ENCODE peak calls at places on chromosomes 5 and 9, in eight cellular contexts. U is aorta, P is heart left ventricle, A is ovary, J is left ventricle myocardium inferior, M is cardiac muscle cell, B is fibroblast of lung, L is adipocyte. O is an unnamed sample.

GRCh38 chr9:136117291-136118060 is 1.2 kb downstream of the TMEM250 start:
- DNase-seq in U (no peak), P (peak; percentile 73), A (no peak), J (peak; percentile 72), M (no peak), B (peak; percentile 7), L (peak; percentile 58), O (no peak)

GRCh38 chr9:16458696-16459420 is 411.6 kb downstream of the BNC2 start:
- DNase-seq in U (no peak), P (no peak), A (no peak), J (no peak), M (no peak), B (peak; percentile 54), L (peak; percentile 27), O (no peak)

GRCh38 chr5:72517961-72518690 is 10.9 kb upstream of the ZNF366 start:
- DNase-seq in U (peak; percentile 84), P (peak; percentile 35), A (no peak), J (peak; percentile 68), M (no peak), B (peak; percentile 44), L (no peak), O (peak; percentile 62)

GRCh38 chr9:116074658-116075057 is 78.9 kb upstream of the PAPPA start:
- DNase-seq in U (no peak), P (no peak), A (no peak), J (no peak), M (no peak), B (peak; percentile 77), L (peak; percentile 31), O (no peak)

GRCh38 chr5:97011567-97011966 is 75.7 kb downstream of the LNPEP start:
- DNase-seq in U (no peak), P (no peak), A (no peak), J (no peak), M (no peak), B (no peak), L (no peak), O (no peak)

GRCh38 chr5:88269222-88269771 is 652 bp upstream of the TMEM161B start:
- DNase-seq in U (no peak), P (no peak), A (peak; percentile 18), J (no peak), M (no peak), B (peak; percentile 30), L (no peak), O (no peak)

GRCh38 chr9:114995681-114996221 is 65.4 kb upstream of the TNFSF8 start:
- DNase-seq in U (no peak), P (peak; percentile 31), A (no peak), J (peak; percentile 70), M (peak; percentile 90), B (no peak), L (no peak), O (no peak)

GRCh38 chr5:1436036-1436435 is 9.2 kb downstream of the SLC6A3 start:
- DNase-seq in U (no peak), P (no peak), A (no peak), J (no peak), M (no peak), B (no peak), L (no peak), O (no peak)

GRCh38 chr5:161686149-161686548 is 628 bp downstream of the GABRA6 start:
- DNase-seq in U (no peak), P (no peak), A (no peak), J (no peak), M (no peak), B (no peak), L (no peak), O (no peak)

GRCh38 chr5:53201746-53202145 is 92.2 kb upstream of the MOCS2 start:
- DNase-seq in U (no peak), P (no peak), A (no peak), J (no peak), M (no peak), B (no peak), L (no peak), O (no peak)

GRCh38 chr5:148482697-148483462 is 99.1 kb downstream of the FBXO38 start:
- DNase-seq in U (peak; percentile 79), P (peak; percentile 46), A (peak; percentile 15), J (peak; percentile 34), M (peak; percentile 53), B (peak; percentile 23), L (peak; percentile 13), O (peak; percentile 37)

GRCh38 chr9:117624106-117624505 is 80.1 kb upstream of the TLR4 start:
- DNase-seq in U (no peak), P (no peak), A (no peak), J (no peak), M (no peak), B (no peak), L (no peak), O (no peak)

GRCh38 chr5:97150401-97150800 is 8.0 kb upstream of the LIX1 start:
- DNase-seq in U (no peak), P (no peak), A (no peak), J (no peak), M (no peak), B (no peak), L (no peak), O (no peak)

GRCh38 chr9:93149361-93149760 is 15.3 kb upstream of the NINJ1 start:
- DNase-seq in U (no peak), P (no peak), A (no peak), J (no peak), M (no peak), B (no peak), L (peak; percentile 23), O (no peak)

GRCh38 chr5:165397521-165397920 is 1892.1 kb downstream of the MAT2B start:
- DNase-seq in U (no peak), P (no peak), A (no peak), J (no peak), M (no peak), B (no peak), L (no peak), O (no peak)

GRCh38 chr5:93579561-93580386 is 1.2 kb downstream of the NR2F1-AS1 start:
- DNase-seq in U (peak; percentile 79), P (no peak), A (peak; percentile 72), J (no peak), M (no peak), B (peak; percentile 61), L (peak; percentile 68), O (peak; percentile 59)
- H3K4me1 ChIP-seq in U (no peaks in the 10 kb centered on the region), P (peaks cover 23% of the 10 kb centered on the region), A (peaks cover 1% of the 10 kb centered on the region), J (peaks cover 44% of the 10 kb centered on the region), M (peaks cover 13% of the 10 kb centered on the region), B (peaks cover 21% of the 10 kb centered on the region), L (peaks cover 4% of the 10 kb centered on the region), O (no peaks in the 10 kb centered on the region)

GRCh38 chr5:132460835-132461230 is 29.7 kb downstream of the IRF1 start:
- DNase-seq in U (no peak), P (no peak), A (no peak), J (no peak), M (no peak), B (no peak), L (no peak), O (no peak)

GRCh38 chr5:132462856-132463745 is 27.5 kb downstream of the IRF1 start:
- DNase-seq in U (peak; percentile 59), P (no peak), A (no peak), J (no peak), M (no peak), B (no peak), L (no peak), O (no peak)

GRCh38 chr5:132459983-132460834 is 30.4 kb downstream of the IRF1 start:
- DNase-seq in U (no peak), P (peak; percentile 45), A (no peak), J (peak; percentile 45), M (no peak), B (no peak), L (no peak), O (peak; percentile 67)

GRCh38 chr5:132461235-132461634 is 29.3 kb downstream of the IRF1 start:
- DNase-seq in U (no peak), P (no peak), A (no peak), J (no peak), M (no peak), B (no peak), L (no peak), O (no peak)

GRCh38 chr5:132461671-132462070 is 28.9 kb downstream of the IRF1 start:
- DNase-seq in U (no peak), P (no peak), A (no peak), J (no peak), M (no peak), B (no peak), L (no peak), O (no peak)
- H3K4me1 ChIP-seq in U (no peaks in the 10 kb centered on the region), P (peaks cover 72% of the 10 kb centered on the region), A (peaks cover 20% of the 10 kb centered on the region), J (peaks cover 93% of the 10 kb centered on the region), M (no peaks in the 10 kb centered on the region), B (peaks cover 52% of the 10 kb centered on the region), L (peaks cover 38% of the 10 kb centered on the region), O (peaks cover 20% of the 10 kb centered on the region)

GRCh38 chr9:3698531-3698930 is 172.7 kb upstream of the RFX3 start:
- DNase-seq in U (no peak), P (no peak), A (no peak), J (no peak), M (no peak), B (no peak), L (peak; percentile 5), O (no peak)

GRCh38 chr9:3699868-3700267 is 174.1 kb upstream of the RFX3 start:
- DNase-seq in U (no peak), P (no peak), A (no peak), J (no peak), M (no peak), B (no peak), L (no peak), O (no peak)

GRCh38 chr9:3692606-3693005 is 166.8 kb upstream of the RFX3 start:
- DNase-seq in U (no peak), P (no peak), A (no peak), J (no peak), M (no peak), B (no peak), L (no peak), O (no peak)

GRCh38 chr9:3700772-3701171 is 175.0 kb upstream of the RFX3 start:
- DNase-seq in U (no peak), P (no peak), A (no peak), J (no peak), M (no peak), B (no peak), L (no peak), O (no peak)

DNA sequence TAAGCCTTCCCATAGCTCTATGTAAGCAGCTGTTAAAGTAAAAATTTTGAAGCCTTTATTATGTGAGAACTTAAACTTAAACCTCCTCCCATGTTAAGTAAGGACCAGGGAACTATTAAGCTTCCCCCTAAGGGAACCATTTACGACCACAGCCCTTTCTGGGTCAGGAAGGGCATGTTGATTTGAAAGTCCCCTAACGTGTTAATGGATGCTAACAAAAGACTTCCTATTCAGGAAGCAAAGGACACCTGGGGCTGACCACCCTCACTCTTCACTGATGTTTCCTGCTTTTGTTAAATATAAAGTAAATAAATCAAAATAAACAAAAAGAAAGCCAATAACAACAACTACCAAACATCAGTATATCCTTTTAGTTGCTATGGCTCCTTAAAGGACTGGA is 170.6 kb upstream of the RFX3 start:
- DNase-seq in U (no peak), P (no peak), A (no peak), J (no peak), M (no peak), B (no peak), L (no peak), O (no peak)
- H3K4me1 ChIP-seq in U (no peaks in the 10 kb centered on the region), P (no peaks in the 10 kb centered on the region), A (no peaks in the 10 kb centered on the region), J (no peaks in the 10 kb centered on the region), M (no peaks in the 10 kb centered on the region), B (no peaks in the 10 kb centered on the region), L (no peaks in the 10 kb centered on the region), O (no peaks in the 10 kb centered on the region)

GRCh38 chr5:95956900-95957293 is 4.8 kb downstream of the ELL2 start:
- DNase-seq in U (no peak), P (no peak), A (no peak), J (no peak), M (no peak), B (no peak), L (no peak), O (no peak)
- H3K4me1 ChIP-seq in U (peaks cover 3% of the 10 kb centered on the region), P (peaks cover 47% of the 10 kb centered on the region), A (peaks cover 12% of the 10 kb centered on the region), J (peaks cover 83% of the 10 kb centered on the region), M (peaks cover 46% of the 10 kb centered on the region), B (peaks cover 3% of the 10 kb centered on the region), L (peaks cover 53% of the 10 kb centered on the region), O (peaks cover 57% of the 10 kb centered on the region)

GRCh38 chr5:180343846-180344327 is 9.2 kb downstream of the GFPT2 start:
- DNase-seq in U (peak; percentile 69), P (no peak), A (no peak), J (no peak), M (no peak), B (no peak), L (peak; percentile 63), O (no peak)
- H3K4me1 ChIP-seq in U (no peaks in the 10 kb centered on the region), P (peaks cover 9% of the 10 kb centered on the region), A (peaks cover 8% of the 10 kb centered on the region), J (peaks cover 26% of the 10 kb centered on the region), M (peaks cover 5% of the 10 kb centered on the region), B (peaks cover 2% of the 10 kb centered on the region), L (peaks cover 53% of the 10 kb centered on the region), O (no peaks in the 10 kb centered on the region)

O was measured in adrenal gland.